ENCODE peak calls at places on chromosomes 2 and 18, in eight cellular contexts. S, E, Z, D, K, W, R and O are unnamed samples.

GRCh38 chr2:200471928-200472645 is 37.8 kb downstream of the KCTD18 start:
- DNase-seq in S (no peak), E (no peak), Z (no peak), D (no peak), K (no peak), W (no peak), R (no peak), O (no peak)

GRCh38 chr18:29034113-29034856 is 857.4 kb upstream of the CDH2 start:
- DNase-seq in S (no peak), E (no peak), Z (no peak), D (no peak), K (no peak), W (no peak), R (no peak), O (no peak)

GRCh38 chr2:40225670-40226069 is 226.2 kb downstream of the SLC8A1 start:
- DNase-seq in S (no peak), E (no peak), Z (no peak), D (no peak), K (no peak), W (no peak), R (no peak), O (no peak)

GRCh38 chr18:52615943-52616342 is 275.9 kb downstream of the DCC start:
- DNase-seq in S (no peak), E (no peak), Z (no peak), D (no peak), K (no peak), W (no peak), R (no peak), O (no peak)

GRCh38 chr18:32271649-32272324 is 81.9 kb downstream of the MEP1B start:
- DNase-seq in S (peak), E (peak), Z (no peak), D (peak), K (no peak), W (no peak), R (no peak), O (no peak)

GRCh38 chr2:70930371-70931329 is 5.0 kb upstream of the ATP6V1B1 start:
- DNase-seq in S (no peak), E (no peak), Z (no peak), D (peak), K (no peak), W (no peak), R (no peak), O (peak)

GRCh38 chr2:80117401-80117800 is 187.2 kb downstream of the LRRTM1 start:
- DNase-seq in S (no peak), E (no peak), Z (no peak), D (no peak), K (no peak), W (no peak), R (no peak), O (no peak)

GRCh38 chr2:46812381-46813024 is 103.1 kb downstream of the MCFD2 start:
- DNase-seq in S (no peak), E (peak), Z (peak), D (peak), K (peak), W (peak), R (no peak), O (peak)

GRCh38 chr2:110731064-110731463 is 1.3 kb upstream of the ACOXL start:
- DNase-seq in S (no peak), E (no peak), Z (no peak), D (no peak), K (no peak), W (no peak), R (no peak), O (no peak)

GRCh38 chr2:73291461-73292315 is 1.7 kb downstream of the EGR4 start:
- DNase-seq in S (peak), E (peak), Z (no peak), D (no peak), K (peak), W (no peak), R (no peak), O (no peak)

GRCh38 chr2:71281950-71282349 is 49.6 kb upstream of the ZNF638 start:
- DNase-seq in S (no peak), E (no peak), Z (no peak), D (no peak), K (no peak), W (no peak), R (no peak), O (no peak)

GRCh38 chr2:68372435-68372834 is 7.4 kb downstream of the PLEK start:
- DNase-seq in S (no peak), E (no peak), Z (no peak), D (no peak), K (no peak), W (no peak), R (no peak), O (no peak)

GRCh38 chr2:68377137-68377780 is 12.2 kb downstream of the PLEK start:
- DNase-seq in S (no peak), E (no peak), Z (no peak), D (no peak), K (no peak), W (no peak), R (no peak), O (no peak)

GRCh38 chr2:68379184-68379708 is 14.2 kb downstream of the PLEK start:
- DNase-seq in S (no peak), E (no peak), Z (no peak), D (no peak), K (no peak), W (no peak), R (no peak), O (no peak)

GRCh38 chr2:68374184-68374583 is 9.1 kb downstream of the PLEK start:
- DNase-seq in S (no peak), E (no peak), Z (no peak), D (no peak), K (no peak), W (no peak), R (no peak), O (no peak)

DNA sequence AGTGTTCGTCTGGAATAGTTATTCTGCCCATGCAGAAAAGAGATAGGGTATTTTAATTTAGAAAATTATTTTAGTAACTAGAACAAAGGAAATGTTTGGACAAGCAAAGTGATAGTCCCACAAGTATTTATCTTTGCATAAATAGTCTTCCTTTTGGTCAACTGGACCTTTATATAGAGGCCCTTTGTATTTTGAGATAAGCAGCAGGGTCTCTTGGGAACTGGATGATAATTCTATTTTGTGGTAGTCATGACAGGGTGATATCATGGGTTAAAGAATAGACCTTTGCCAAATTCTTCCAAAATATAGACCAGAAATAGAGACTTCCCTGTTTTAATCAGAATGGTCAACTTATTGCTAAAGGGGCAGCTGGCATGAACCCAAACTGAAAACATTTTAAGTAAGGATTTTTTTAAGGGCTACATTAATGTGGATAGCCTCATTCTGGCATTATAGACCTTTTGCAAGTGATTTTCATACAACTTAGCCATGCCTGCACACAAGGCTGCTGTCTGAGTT is 10.5 kb downstream of the PLEK start:
- DNase-seq in S (no peak), E (no peak), Z (no peak), D (no peak), K (no peak), W (no peak), R (no peak), O (no peak)
- H3K27ac ChIP-seq in S (no peak), E (no peak), Z (no peak), D (no peak), K (peak), W (no peak), R (no peak), O (no peak)

DNA sequence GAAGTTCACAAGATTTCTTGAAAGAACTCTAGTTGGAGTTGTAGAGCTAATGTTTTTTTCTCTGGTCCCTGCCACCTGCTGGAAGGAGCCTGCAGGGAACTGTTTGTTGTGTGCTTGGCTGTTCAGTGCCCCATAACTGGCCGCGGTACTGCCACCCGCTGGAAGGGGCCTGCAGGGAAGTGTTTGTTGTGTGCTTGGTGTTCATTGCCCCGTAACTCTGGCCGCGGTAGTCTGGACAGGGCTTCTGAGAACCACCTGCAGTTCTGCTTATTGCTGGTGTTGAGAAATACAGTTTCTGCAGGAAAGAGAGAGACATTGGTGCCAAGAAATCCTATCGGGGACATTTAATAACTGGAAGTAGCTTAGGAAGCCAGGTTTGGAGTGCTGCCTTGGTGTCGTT is 58.1 kb downstream of the AGAP1 start:
- DNase-seq in S (peak), E (peak), Z (peak), D (peak), K (peak), W (peak), R (peak), O (peak)
- TF ChIP-seq CTCF in S (peak), E (peak), Z (peak), D (peak), K (no peak), W (peak), R (peak), O (peak)

GRCh38 chr2:144401036-144401435 is 118.9 kb downstream of the ZEB2 start:
- DNase-seq in S (no peak), E (no peak), Z (no peak), D (no peak), K (no peak), W (no peak), R (no peak), O (no peak)
- H3K27ac ChIP-seq in S (no peak), E (no peak), Z (no peak), D (no peak), K (no peak), W (no peak), R (peak), O (no peak)

GRCh38 chr2:145047554-145047953 is 527.6 kb upstream of the ZEB2 start:
- DNase-seq in S (no peak), E (no peak), Z (no peak), D (no peak), K (no peak), W (no peak), R (no peak), O (no peak)

GRCh38 chr2:145041706-145042105 is 521.8 kb upstream of the ZEB2 start:
- DNase-seq in S (no peak), E (no peak), Z (no peak), D (no peak), K (no peak), W (no peak), R (no peak), O (no peak)

GRCh38 chr2:145044506-145044905 is 524.6 kb upstream of the ZEB2 start:
- DNase-seq in S (no peak), E (no peak), Z (no peak), D (no peak), K (no peak), W (no peak), R (no peak), O (no peak)

GRCh38 chr2:145040433-145040832 is 520.5 kb upstream of the ZEB2 start:
- DNase-seq in S (no peak), E (no peak), Z (no peak), D (no peak), K (no peak), W (no peak), R (no peak), O (no peak)

DNA sequence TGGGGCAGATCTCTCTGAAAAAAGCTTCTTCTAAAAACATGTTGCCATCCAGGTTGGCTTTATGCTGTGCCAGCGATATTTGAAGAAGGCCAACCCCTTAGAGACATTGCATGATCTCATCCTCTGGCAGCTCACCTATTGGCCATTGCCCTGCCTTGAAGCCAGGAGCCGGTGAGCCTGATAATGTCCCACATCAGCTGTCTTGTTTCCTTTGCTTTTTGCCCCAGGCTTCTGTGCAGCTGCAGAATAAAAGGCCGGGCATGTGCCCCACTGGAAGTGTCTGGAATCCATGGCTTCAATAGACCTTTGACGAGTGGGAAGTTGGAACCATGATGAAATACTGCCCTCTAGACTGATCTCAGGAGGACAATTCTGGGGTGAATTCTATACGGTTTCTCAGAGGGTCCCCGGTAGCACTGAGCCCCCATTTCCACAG is 523.5 kb upstream of the ZEB2 start:
- DNase-seq in S (no peak), E (no peak), Z (no peak), D (no peak), K (no peak), W (no peak), R (peak), O (no peak)
- TF ChIP-seq CTCF in S (no peak), E (peak), Z (no peak), D (no peak), K (no peak), W (no peak), R (peak), O (no peak)

GRCh38 chr2:11239718-11240462 is 84.6 kb downstream of the SLC66A3 start:
- DNase-seq in S (no peak), E (no peak), Z (no peak), D (no peak), K (no peak), W (no peak), R (no peak), O (no peak)

GRCh38 chr2:11236335-11236734 is 81.1 kb downstream of the SLC66A3 start:
- DNase-seq in S (no peak), E (no peak), Z (no peak), D (no peak), K (no peak), W (no peak), R (no peak), O (no peak)

GRCh38 chr2:11235583-11235982 is 80.3 kb downstream of the SLC66A3 start:
- DNase-seq in S (no peak), E (no peak), Z (no peak), D (no peak), K (no peak), W (no peak), R (no peak), O (no peak)

GRCh38 chr2:11239147-11239546 is 83.9 kb downstream of the SLC66A3 start:
- DNase-seq in S (no peak), E (no peak), Z (no peak), D (no peak), K (no peak), W (no peak), R (no peak), O (no peak)

GRCh38 chr2:11237122-11237521 is 81.9 kb downstream of the SLC66A3 start:
- DNase-seq in S (no peak), E (no peak), Z (no peak), D (no peak), K (no peak), W (no peak), R (no peak), O (no peak)
- H3K27ac ChIP-seq in S (no peak), E (no peak), Z (no peak), D (no peak), K (no peak), W (no peak), R (no peak), O (no peak)

DNA sequence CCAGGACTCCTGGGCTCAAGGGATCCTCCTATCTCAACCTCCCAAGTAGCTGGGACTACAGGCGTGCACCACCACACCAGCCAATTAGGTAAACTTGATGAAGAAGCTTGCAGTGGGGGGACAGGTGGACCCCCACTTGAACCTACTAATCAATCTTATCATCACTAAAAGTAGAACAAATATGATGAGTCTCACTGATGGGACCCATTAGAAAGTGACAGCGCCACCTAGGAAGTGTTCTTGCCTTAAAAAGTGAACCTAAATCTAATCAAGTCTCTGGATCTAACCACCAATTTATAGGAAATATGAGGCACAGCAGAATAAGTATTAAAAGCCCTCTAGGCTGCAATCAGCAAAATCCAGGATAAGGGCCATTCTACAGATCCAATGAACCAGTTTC is 79.2 kb downstream of the BIN1 start:
- DNase-seq in S (no peak), E (no peak), Z (no peak), D (no peak), K (no peak), W (no peak), R (no peak), O (no peak)
- TF ChIP-seq CTCF in S (no peak), E (peak), Z (no peak), D (no peak), K (no peak), W (no peak), R (no peak), O (no peak)

GRCh38 chr2:121376851-121377250 is 91.8 kb upstream of the TFCP2L1 start:
- DNase-seq in S (no peak), E (no peak), Z (no peak), D (no peak), K (no peak), W (no peak), R (no peak), O (no peak)
- H3K27ac ChIP-seq in S (no peak), E (no peak), Z (no peak), D (no peak), K (no peak), W (no peak), R (peak), O (no peak)

GRCh38 chr2:54161660-54162059 is 46.2 kb downstream of the ACYP2 start:
- DNase-seq in S (no peak), E (no peak), Z (no peak), D (no peak), K (no peak), W (no peak), R (no peak), O (no peak)
- TF ChIP-seq CTCF in S (peak), E (no peak), Z (no peak), D (peak), K (no peak), W (no peak), R (peak), O (no peak)